ENCODE peak calls at places on chromosome 1, in four cellular contexts. H is T-cell, S is Right ventricle myocardium superior, G is astrocyte of the cerebellum. C is an unnamed sample.

GRCh38 chr1:8822383-8823294 is 5.2 kb upstream of the RERE start:
- DNase-seq in H (no peak), S (no peak), G (no peak), C (no peak)

GRCh38 chr1:111846842-111847241 is 91.1 kb downstream of the DDX20 start:
- DNase-seq in H (no peak), S (peak), G (no peak), C (no peak)

GRCh38 chr1:914253-914890 is 9.4 kb upstream of the SAMD11 start:
- DNase-seq in H (no peak), S (peak), G (no peak), C (no peak)

GRCh38 chr1:94602312-94602711 is 60.8 kb upstream of the F3 start:
- DNase-seq in H (peak), S (no peak), G (peak), C (no peak)

GRCh38 chr1:169538998-169539871 is 47.0 kb downstream of the F5 start:
- DNase-seq in H (no peak), S (no peak), G (peak), C (peak)

GRCh38 chr1:95686217-95686616 is 452.2 kb downstream of the RWDD3 start:
- DNase-seq in H (no peak), S (no peak), G (no peak), C (no peak)

GRCh38 chr1:170929835-170930554 is 5.3 kb upstream of the MROH9 start:
- DNase-seq in H (no peak), S (no peak), G (peak), C (peak)

GRCh38 chr1:202964755-202965440 is 2.2 kb downstream of the CYB5R1 start:
- DNase-seq in H (no peak), S (no peak), G (no peak), C (no peak)

GRCh38 chr1:21384620-21385019 is 55.3 kb upstream of the NBPF3 start:
- DNase-seq in H (no peak), S (no peak), G (no peak), C (no peak)